ENCODE peak calls at places on chromosomes 3 and 15, in seven cellular contexts. O is HCT116, G is HepG2, N is SK-N-SH, J is GM12878, I is K562, C is H1. F is an unnamed sample.
A peak's percentile ranks its signal among the peaks of the same experiment; 100 is the strongest.

GRCh38 chr3:189721873-189722665 is 90.9 kb downstream of the TP63 start:
- DNase-seq in O (no peak), G (no peak), N (no peak), J (no peak), I (no peak), C (no peak), F (peak; percentile 52)

GRCh38 chr3:45026038-45026437 is at the start of gene CLEC3B:
- DNase-seq in O (no peak), G (no peak), N (no peak), J (no peak), I (no peak), C (no peak), F (no peak)

GRCh38 chr3:107077391-107077790 is 299.8 kb upstream of the CCDC54 start:
- DNase-seq in O (no peak), G (no peak), N (no peak), J (no peak), I (no peak), C (no peak), F (no peak)

GRCh38 chr3:123165163-123165562 is 36.6 kb upstream of the SEC22A start:
- DNase-seq in O (no peak), G (no peak), N (no peak), J (no peak), I (no peak), C (no peak), F (no peak)

GRCh38 chr15:73683624-73684536 is at the start of gene CD276:
- DNase-seq in O (peak; percentile 45), G (peak; percentile 61), N (peak; percentile 91), J (no peak), I (peak; percentile 86), C (no peak), F (peak; percentile 85)

GRCh38 chr15:35698331-35698730 is 152.4 kb upstream of the DPH6 start:
- DNase-seq in O (no peak), G (no peak), N (no peak), J (no peak), I (no peak), C (no peak), F (no peak)

GRCh38 chr3:184381261-184382224 is 1.7 kb downstream of the CHRD start:
- DNase-seq in O (no peak), G (no peak), N (peak; percentile 57), J (no peak), I (no peak), C (no peak), F (no peak)

GRCh38 chr3:190083631-190084030 is 37.1 kb downstream of the P3H2 start:
- DNase-seq in O (no peak), G (no peak), N (no peak), J (no peak), I (no peak), C (no peak), F (no peak)

GRCh38 chr15:89814112-89814742 is 425 bp downstream of the ANPEP start:
- DNase-seq in O (no peak), G (no peak), N (peak; percentile 57), J (no peak), I (no peak), C (no peak), F (no peak)

GRCh38 chr3:192929755-192930491 is 12.3 kb upstream of the MB21D2 start:
- DNase-seq in O (no peak), G (no peak), N (no peak), J (no peak), I (no peak), C (no peak), F (no peak)

GRCh38 chr3:101676765-101677435 is at the start of gene ZBTB11:
- DNase-seq in O (peak; percentile 100), G (peak; percentile 99), N (peak; percentile 94), J (peak; percentile 99), I (peak; percentile 81), C (peak; percentile 99), F (peak; percentile 96)

GRCh38 chr3:39190281-39191025 is 1.9 kb downstream of the XIRP1 start:
- DNase-seq in O (no peak), G (no peak), N (no peak), J (no peak), I (no peak), C (no peak), F (no peak)

GRCh38 chr15:66454143-66454542 is 43.4 kb downstream of the SNAPC5 start:
- DNase-seq in O (no peak), G (peak; percentile 27), N (no peak), J (no peak), I (no peak), C (no peak), F (no peak)

GRCh38 chr15:76058714-76059319 is 968 bp upstream of the TMEM266 start:
- DNase-seq in O (no peak), G (peak; percentile 15), N (peak; percentile 50), J (peak; percentile 19), I (peak; percentile 19), C (no peak), F (peak; percentile 37)

GRCh38 chr15:50119063-50119700 is at the start of gene ATP8B4:
- DNase-seq in O (no peak), G (no peak), N (no peak), J (no peak), I (no peak), C (no peak), F (no peak)
- TF ChIP-seq JUND in O (no peak), G (no peak), N (no peak), J (no peak), I (no peak), C (no peak), F (no peak)

GRCh38 chr15:83850015-83850414 is 196.1 kb downstream of the ADAMTSL3 start:
- DNase-seq in O (no peak), G (no peak), N (no peak), J (no peak), I (no peak), C (no peak), F (no peak)

GRCh38 chr15:83845230-83845629 is 191.3 kb downstream of the ADAMTSL3 start:
- DNase-seq in O (no peak), G (no peak), N (no peak), J (no peak), I (no peak), C (no peak), F (no peak)

GRCh38 chr15:83844742-83845141 is 190.8 kb downstream of the ADAMTSL3 start:
- DNase-seq in O (no peak), G (no peak), N (no peak), J (no peak), I (no peak), C (no peak), F (no peak)

GRCh38 chr15:83848315-83849050 is 194.6 kb downstream of the ADAMTSL3 start:
- DNase-seq in O (no peak), G (no peak), N (no peak), J (no peak), I (no peak), C (no peak), F (no peak)

DNA sequence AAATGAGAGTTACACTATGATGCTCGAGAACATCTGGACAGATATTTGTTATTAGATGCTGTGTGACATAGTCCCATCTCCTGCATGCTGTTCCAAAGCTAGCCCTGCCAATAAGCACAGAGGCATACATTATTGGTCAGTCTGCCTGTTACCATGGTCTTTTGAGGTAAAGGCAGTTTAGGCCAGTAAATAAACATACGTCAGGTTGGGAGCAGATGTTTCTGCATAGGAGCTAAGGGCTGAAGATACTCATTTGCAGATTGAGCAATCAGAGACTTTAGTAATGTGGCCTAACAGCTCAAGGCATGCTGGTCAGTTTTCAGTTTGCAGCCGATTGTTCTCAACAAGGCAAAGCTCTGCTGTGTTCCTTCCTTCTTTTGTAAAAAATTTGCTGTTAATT is 192.9 kb downstream of the ADAMTSL3 start:
- DNase-seq in O (no peak), G (no peak), N (no peak), J (no peak), I (no peak), C (no peak), F (no peak)
- TF ChIP-seq JUND in O (no peak), G (no peak), N (no peak), J (no peak), I (no peak), C (no peak), F (no peak)

GRCh38 chr3:159417761-159418160 is 570.9 kb upstream of the IL12A start:
- DNase-seq in O (no peak), G (no peak), N (no peak), J (no peak), I (no peak), C (no peak), F (no peak)

GRCh38 chr3:159418571-159419526 is 569.8 kb upstream of the IL12A start:
- DNase-seq in O (peak; percentile 23), G (no peak), N (no peak), J (no peak), I (no peak), C (no peak), F (peak; percentile 34)

GRCh38 chr3:159413319-159413718 is 575.3 kb upstream of the IL12A start:
- DNase-seq in O (no peak), G (no peak), N (no peak), J (no peak), I (no peak), C (no peak), F (no peak)

GRCh38 chr3:159416854-159417253 is 571.8 kb upstream of the IL12A start:
- DNase-seq in O (no peak), G (no peak), N (no peak), J (no peak), I (no peak), C (no peak), F (no peak)
- TF ChIP-seq JUND in O (no peak), G (no peak), N (no peak), J (no peak), I (no peak), C (no peak), F (no peak)

GRCh38 chr15:100001405-100001804 is 268.2 kb upstream of the LYSMD4 start:
- DNase-seq in O (no peak), G (no peak), N (no peak), J (no peak), I (no peak), C (no peak), F (no peak)

GRCh38 chr15:99997112-99997651 is 263.9 kb upstream of the LYSMD4 start:
- DNase-seq in O (no peak), G (no peak), N (peak; percentile 83), J (no peak), I (no peak), C (no peak), F (no peak)

GRCh38 chr15:99998661-99999101 is 265.4 kb upstream of the LYSMD4 start:
- DNase-seq in O (no peak), G (no peak), N (no peak), J (no peak), I (no peak), C (no peak), F (no peak)

GRCh38 chr15:100002091-100002620 is 268.9 kb upstream of the LYSMD4 start:
- DNase-seq in O (no peak), G (no peak), N (no peak), J (no peak), I (no peak), C (no peak), F (no peak)

DNA sequence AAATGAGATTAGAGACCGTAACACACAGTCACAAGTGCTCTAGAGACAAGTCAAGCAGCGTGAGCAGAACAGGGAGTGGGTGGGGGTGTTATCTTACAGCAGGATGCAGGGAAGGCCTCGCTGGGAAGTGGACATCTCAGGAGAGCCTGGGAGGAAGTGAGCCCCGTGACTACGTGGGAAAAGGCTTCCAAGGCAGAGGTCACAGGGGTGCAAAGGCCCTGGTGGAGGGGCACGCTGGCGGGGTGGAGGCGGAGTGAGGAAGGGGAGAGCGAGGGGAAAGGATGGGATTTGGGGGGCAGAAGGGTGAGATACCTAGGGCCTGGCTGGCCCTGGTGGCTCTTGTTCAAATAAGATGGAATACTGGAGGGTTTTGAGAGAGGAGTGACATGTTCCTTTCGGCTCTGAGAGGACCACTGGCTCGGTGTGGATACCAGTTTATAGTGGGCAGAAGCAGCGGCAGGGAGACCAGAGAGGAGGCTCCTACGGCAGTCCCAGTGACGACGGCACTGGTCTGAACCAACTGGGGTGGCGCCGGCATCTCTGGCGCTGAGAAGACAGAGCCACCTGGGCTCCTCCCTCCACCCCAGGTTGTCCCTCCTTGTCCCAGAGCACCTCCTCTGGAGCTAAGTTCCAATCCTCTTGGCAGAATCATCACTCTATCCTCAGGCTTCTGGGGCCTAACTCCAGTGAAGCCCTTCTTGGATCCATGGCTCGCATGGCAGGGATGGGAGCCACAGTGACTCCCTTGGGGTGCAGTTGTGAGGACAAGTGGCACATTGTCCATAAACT is 266.2 kb upstream of the LYSMD4 start:
- DNase-seq in O (no peak), G (no peak), N (no peak), J (no peak), I (no peak), C (no peak), F (no peak)
- TF ChIP-seq JUND in O (no peak), G (no peak), N (no peak), J (no peak), I (no peak), C (no peak), F (no peak)

F was measured in T47D.